ENCODE peak calls at places on chromosomes 5 and 9, in ten cellular contexts. Y is body of pancreas, E is stomach, R is NB4, Z is HCT116, M is breast epithelium, P is A549, K is testis, T is IMR-90, W is ovary. I is an unnamed sample.

GRCh38 chr5:10854526-10855277 is 93.7 kb upstream of the DAP start:
- DNase-seq in Y (peak; percentile 34), E (no peak), R (peak; percentile 96), Z (no peak), M (peak; percentile 60), P (no peak), K (no peak), T (no peak), W (no peak), I (no peak)

GRCh38 chr9:98745470-98745869 is 36.7 kb upstream of the GABBR2 start:
- DNase-seq in Y (peak; percentile 70), E (no peak), R (no peak), Z (no peak), M (no peak), P (no peak), K (no peak), T (no peak), W (no peak), I (no peak)

GRCh38 chr9:92974696-92975451 is 27.6 kb downstream of the FGD3 start:
- DNase-seq in Y (no peak), E (no peak), R (no peak), Z (no peak), M (peak; percentile 15), P (no peak), K (no peak), T (no peak), W (no peak), I (no peak)

GRCh38 chr5:180135128-180135955 is 63.8 kb upstream of the RNF130 start:
- DNase-seq in Y (peak; percentile 39), E (peak; percentile 23), R (peak; percentile 80), Z (peak; percentile 48), M (peak; percentile 26), P (no peak), K (peak; percentile 12), T (peak; percentile 79), W (no peak), I (peak; percentile 76)

GRCh38 chr5:663436-664342 is 29.5 kb downstream of the TPPP start:
- DNase-seq in Y (no peak), E (peak; percentile 89), R (no peak), Z (no peak), M (no peak), P (no peak), K (no peak), T (no peak), W (no peak), I (no peak)

GRCh38 chr9:129932303-129933151 is 97.3 kb downstream of the USP20 start:
- DNase-seq in Y (no peak), E (no peak), R (peak; percentile 72), Z (no peak), M (no peak), P (no peak), K (no peak), T (peak; percentile 10), W (no peak), I (no peak)

GRCh38 chr9:112867275-112867991 is 23.2 kb downstream of the SLC46A2 start:
- DNase-seq in Y (peak; percentile 28), E (no peak), R (peak; percentile 85), Z (peak; percentile 75), M (no peak), P (peak; percentile 80), K (no peak), T (peak; percentile 88), W (no peak), I (no peak)

GRCh38 chr9:34276772-34277171 is 52.3 kb downstream of the KIF24 start:
- DNase-seq in Y (no peak), E (no peak), R (no peak), Z (no peak), M (no peak), P (no peak), K (no peak), T (no peak), W (no peak), I (no peak)

GRCh38 chr5:139104577-139105271 is 93.4 kb downstream of the SIL1 start:
- DNase-seq in Y (peak; percentile 40), E (no peak), R (no peak), Z (no peak), M (peak; percentile 83), P (no peak), K (peak; percentile 59), T (peak; percentile 90), W (peak; percentile 85), I (peak; percentile 58)

GRCh38 chr9:133976191-133976861 is 15.8 kb downstream of the VAV2 start:
- DNase-seq in Y (no peak), E (no peak), R (no peak), Z (no peak), M (no peak), P (no peak), K (no peak), T (no peak), W (peak; percentile 4), I (no peak)

GRCh38 chr5:101278011-101278687 is 375.1 kb upstream of the ST8SIA4 start:
- DNase-seq in Y (no peak), E (no peak), R (no peak), Z (no peak), M (no peak), P (peak; percentile 48), K (no peak), T (peak; percentile 0), W (no peak), I (no peak)

GRCh38 chr5:140114341-140115185 is 654 bp downstream of the PURA start:
- DNase-seq in Y (peak; percentile 73), E (peak; percentile 70), R (peak; percentile 77), Z (no peak), M (peak; percentile 61), P (peak; percentile 73), K (peak; percentile 78), T (peak; percentile 55), W (peak; percentile 66), I (peak; percentile 94)

GRCh38 chr9:75712690-75713089 is 177.8 kb upstream of the PCSK5 start:
- DNase-seq in Y (no peak), E (no peak), R (no peak), Z (no peak), M (no peak), P (no peak), K (no peak), T (no peak), W (no peak), I (no peak)

GRCh38 chr9:123954921-123955320 is 25.0 kb upstream of the DENND1A start:
- DNase-seq in Y (peak; percentile 3), E (no peak), R (peak; percentile 61), Z (no peak), M (no peak), P (no peak), K (no peak), T (peak; percentile 41), W (no peak), I (no peak)

GRCh38 chr9:107733530-107733907 is 243.9 kb upstream of the KLF4 start:
- DNase-seq in Y (peak; percentile 37), E (peak; percentile 56), R (no peak), Z (no peak), M (no peak), P (no peak), K (peak; percentile 83), T (no peak), W (peak; percentile 58), I (peak; percentile 94)
- TF ChIP-seq POLR2A in Y (no peak), E (no peak), R (no peak), Z (no peak), M (no peak), P (no peak), K (no peak), T (no peak), W (no peak), I (no peak)

GRCh38 chr5:79540939-79541338 is 27.0 kb upstream of the HOMER1 start:
- DNase-seq in Y (no peak), E (no peak), R (no peak), Z (no peak), M (no peak), P (no peak), K (no peak), T (no peak), W (no peak), I (no peak)

GRCh38 chr5:79536193-79536906 is 22.4 kb upstream of the HOMER1 start:
- DNase-seq in Y (no peak), E (no peak), R (no peak), Z (no peak), M (no peak), P (no peak), K (no peak), T (no peak), W (no peak), I (no peak)

GRCh38 chr5:79535477-79536192 is 21.7 kb upstream of the HOMER1 start:
- DNase-seq in Y (no peak), E (no peak), R (no peak), Z (no peak), M (no peak), P (no peak), K (no peak), T (peak; percentile 5), W (no peak), I (no peak)
- H3K4me3 ChIP-seq in Y (no peak overlapping the region), E (no peak overlapping the region), R (no peak overlapping the region), Z (no peak overlapping the region), M (no peak overlapping the region), P (no peak overlapping the region), K (no peak overlapping the region), T (no peak overlapping the region), W (no peak overlapping the region), I (no peak overlapping the region)

DNA sequence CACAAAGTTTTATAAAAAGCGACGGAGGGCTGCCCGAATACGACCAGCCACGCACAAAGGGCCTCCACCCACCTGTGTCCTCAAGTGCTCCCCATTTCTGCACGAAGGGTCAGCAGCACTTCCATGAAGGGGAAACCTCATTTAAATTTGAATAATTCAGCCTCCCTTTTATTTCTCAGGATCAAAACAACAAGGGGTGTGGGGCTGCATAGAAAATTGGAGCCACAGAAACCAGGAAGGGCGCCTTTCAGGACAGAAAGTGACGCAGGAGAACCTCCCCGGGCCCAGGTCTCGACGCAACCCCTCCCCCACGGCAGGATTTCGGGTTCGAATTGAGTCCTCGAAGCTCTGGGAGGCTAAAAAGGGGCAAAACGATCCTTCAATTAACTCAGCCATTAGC is 2.1 kb downstream of the NRARP start:
- DNase-seq in Y (peak; percentile 71), E (no peak), R (no peak), Z (no peak), M (no peak), P (no peak), K (no peak), T (no peak), W (no peak), I (peak; percentile 13)
- TF ChIP-seq POLR2A in Y (no peak), E (no peak), R (no peak), Z (no peak), M (no peak), P (no peak), K (no peak), T (no peak), W (no peak), I (no peak)

DNA sequence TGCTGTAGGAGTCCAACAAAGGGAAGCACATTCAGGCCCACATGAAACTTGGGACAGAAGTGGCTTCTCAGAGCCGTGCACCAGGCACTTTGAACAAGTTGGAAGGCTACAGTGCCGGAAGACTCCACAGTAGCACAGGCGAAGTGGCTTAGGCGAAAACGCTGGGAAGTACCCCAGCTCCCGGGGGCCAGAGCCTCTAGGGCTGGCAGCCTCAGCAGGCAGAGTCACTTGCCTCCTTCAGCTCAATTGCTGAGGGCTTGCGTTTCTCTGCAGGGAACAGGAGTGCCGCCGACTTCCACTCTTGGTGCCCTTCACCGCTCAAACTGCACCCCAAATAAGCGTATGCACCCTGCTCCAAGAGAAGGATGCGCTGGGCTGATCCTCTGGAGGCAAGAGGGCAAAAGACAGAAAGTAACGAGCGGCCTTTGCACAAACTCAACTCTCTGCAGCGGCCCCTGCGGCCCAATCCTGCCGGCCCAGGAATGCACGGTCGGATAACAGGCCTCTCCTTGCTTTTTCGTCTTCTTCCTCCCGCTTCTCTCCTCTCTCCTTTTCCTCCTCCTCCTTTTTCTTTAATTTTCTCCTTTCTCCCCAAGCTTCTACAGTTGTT is 1.2 kb upstream of the S1PR3 start:
- DNase-seq in Y (no peak), E (no peak), R (peak; percentile 39), Z (no peak), M (no peak), P (no peak), K (no peak), T (no peak), W (no peak), I (peak; percentile 81)
- H3K4me3 ChIP-seq in Y (no peak overlapping the region), E (no peak overlapping the region), R (peak overlapping the region; percentile 97), Z (no peak overlapping the region), M (no peak overlapping the region), P (no peak overlapping the region), K (peak overlapping the region; percentile 75), T (no peak overlapping the region), W (no peak overlapping the region), I (no peak overlapping the region)